ENCODE peak calls at places on chromosomes 3 and 15, in seven cellular contexts. E, Y, V, A, G, B and Z are unnamed samples.

GRCh38 chr15:78264304-78265136 is at the start of gene DNAJA4:
- DNase-seq in Y (no peak), A (peak; percentile 69), G (no peak), V (peak; percentile 71), E (peak; percentile 34), B (peak; percentile 78), Z (peak; percentile 85)

GRCh38 chr15:60379466-60380274 is 18.1 kb downstream of the ANXA2 start:
- DNase-seq in Y (peak; percentile 30), V (no peak), G (peak; percentile 81), E (peak; percentile 98), B (no peak), A (no peak), Z (no peak)

GRCh38 chr15:66908503-66909095 is 156.8 kb upstream of the SMAD3 start:
- DNase-seq in V (no peak), A (no peak), B (no peak), G (no peak), Y (no peak), E (no peak), Z (no peak)

GRCh38 chr3:3200632-3201212 is 21.2 kb upstream of the CRBN start:
- DNase-seq in Y (peak; percentile 85), E (peak; percentile 60), A (no peak), V (peak; percentile 58), G (peak; percentile 31), B (no peak), Z (no peak)

GRCh38 chr3:136584728-136585127 is 167.4 kb downstream of the STAG1 start:
- DNase-seq in Y (no peak), G (no peak), E (no peak), B (no peak), V (no peak), A (no peak), Z (no peak)

GRCh38 chr3:52458770-52459540 is 3.6 kb downstream of the NISCH start:
- DNase-seq in G (no peak), V (no peak), E (no peak), A (no peak), B (no peak), Y (no peak), Z (no peak)

GRCh38 chr3:133042778-133043177 is 4.6 kb downstream of the TMEM108 start:
- DNase-seq in B (no peak), A (no peak), E (no peak), Y (no peak), V (no peak), G (no peak), Z (no peak)

GRCh38 chr3:172194702-172195392 is 155.5 kb downstream of the FNDC3B start:
- DNase-seq in G (peak; percentile 22), V (no peak), Y (peak; percentile 75), B (no peak), A (no peak), E (no peak), Z (no peak)

GRCh38 chr3:113985526-113985925 is 37.7 kb downstream of the ZDHHC23 start:
- DNase-seq in G (no peak), A (no peak), B (no peak), Y (no peak), E (no peak), V (no peak), Z (no peak)

GRCh38 chr15:45551691-45552090 is 29.1 kb upstream of the SLC30A4 start:
- DNase-seq in A (no peak), Y (no peak), G (no peak), B (no peak), E (no peak), V (no peak), Z (no peak)

GRCh38 chr3:197454014-197454413 is 101.8 kb downstream of the BDH1 start:
- DNase-seq in V (peak; percentile 82), B (no peak), G (peak; percentile 21), A (no peak), Y (no peak), E (no peak), Z (no peak)

GRCh38 chr3:13650210-13651056 is 101.5 kb downstream of the FBLN2 start:
- DNase-seq in A (peak; percentile 72), E (peak; percentile 69), B (peak; percentile 81), V (peak; percentile 82), Y (peak; percentile 82), G (peak; percentile 59), Z (peak; percentile 88)

GRCh38 chr15:66995257-66995656 is 70.1 kb upstream of the SMAD3 start:
- DNase-seq in A (no peak), E (peak; percentile 72), B (no peak), V (no peak), Y (no peak), G (no peak), Z (no peak)

GRCh38 chr15:75656331-75656730 is 8.6 kb downstream of the SNX33 start:
- DNase-seq in Y (no peak), A (no peak), G (no peak), E (no peak), V (no peak), B (no peak), Z (no peak)

GRCh38 chr15:62769604-62770003 is 272.9 kb upstream of the TPM1 start:
- DNase-seq in G (peak; percentile 47), Y (no peak), B (no peak), A (no peak), E (peak; percentile 94), V (no peak), Z (no peak)

GRCh38 chr3:177680442-177680821 is 483.1 kb upstream of the TBL1XR1 start:
- DNase-seq in E (peak; percentile 50), V (no peak), G (no peak), Y (no peak), A (no peak), B (no peak), Z (no peak)

GRCh38 chr15:29278436-29279099 is 8.9 kb upstream of the NSMCE3 start:
- DNase-seq in E (peak; percentile 95), A (no peak), Y (peak; percentile 24), B (no peak), G (peak; percentile 64), V (no peak), Z (no peak)

GRCh38 chr15:31308185-31308639 is 18.4 kb upstream of the KLF13 start:
- DNase-seq in B (no peak), G (no peak), V (no peak), A (no peak), E (no peak), Y (no peak), Z (no peak)

GRCh38 chr15:36766449-36766848 is 187.0 kb downstream of the CDIN1 start:
- DNase-seq in E (no peak), V (no peak), B (no peak), Y (no peak), G (no peak), A (no peak), Z (no peak)

GRCh38 chr3:30470566-30470965 is 135.8 kb upstream of the TGFBR2 start:
- DNase-seq in E (no peak), A (no peak), G (no peak), B (no peak), Y (no peak), V (no peak), Z (no peak)

GRCh38 chr15:31265090-31265870 is 61.4 kb upstream of the KLF13 start:
- DNase-seq in Y (peak; percentile 52), G (no peak), B (peak; percentile 55), V (no peak), A (peak; percentile 9), E (no peak), Z (peak; percentile 27)

GRCh38 chr3:38560284-38560683 is 64.1 kb downstream of the EXOG start:
- DNase-seq in E (no peak), G (no peak), V (no peak), Y (no peak), B (no peak), A (no peak), Z (no peak)

GRCh38 chr15:40320931-40321371 is 2.5 kb upstream of the INAFM2 start:
- DNase-seq in B (no peak), V (peak; percentile 84), Y (peak; percentile 77), A (no peak), G (peak; percentile 57), E (peak; percentile 66), Z (no peak)

GRCh38 chr3:4720316-4721075 is 227.3 kb downstream of the ITPR1 start:
- DNase-seq in Y (peak; percentile 44), V (peak; percentile 66), B (no peak), E (peak; percentile 58), A (peak; percentile 64), G (peak; percentile 60), Z (peak; percentile 68)

GRCh38 chr3:111732248-111732879 is 126.7 kb upstream of the PHLDB2 start:
- DNase-seq in Y (no peak), V (no peak), B (no peak), E (no peak), G (no peak), A (no peak), Z (no peak)

GRCh38 chr15:52042051-52042851 is 23.2 kb downstream of the MAPK6 start:
- DNase-seq in Y (no peak), B (no peak), V (no peak), A (no peak), E (no peak), G (no peak), Z (no peak)

GRCh38 chr3:39261726-39262125 is 18.1 kb downstream of the CX3CR1 start:
- DNase-seq in V (no peak), E (no peak), G (no peak), B (no peak), Y (no peak), A (no peak), Z (no peak)

GRCh38 chr15:89551502-89551901 is 23.8 kb upstream of the TICRR start:
- DNase-seq in E (no peak), Y (no peak), G (no peak), A (no peak), B (no peak), V (no peak), Z (no peak)

GRCh38 chr15:74735305-74735704 is 10.0 kb upstream of the CYP1A1 start:
- DNase-seq in Y (no peak), E (no peak), V (no peak), B (no peak), A (no peak), G (no peak), Z (no peak)

GRCh38 chr3:49967307-49967706 is 27.4 kb downstream of the RBM6 start:
- DNase-seq in E (no peak), A (no peak), V (no peak), Y (no peak), B (no peak), G (no peak), Z (no peak)

GRCh38 chr15:77625376-77625775 is 7.3 kb downstream of the LINGO1 start:
- DNase-seq in B (no peak), Y (no peak), E (no peak), A (no peak), V (no peak), G (no peak), Z (no peak)